ENCODE peak calls at places on chromosomes 7 and 10, in nine cellular contexts. I is NCI-H345, E is NCI-H2081, X is T1000, H is C1 segment of cervical spinal cord, W is skeletal muscle cell, O is foreskin keratinocyte, Q is body of pancreas, B is smooth muscle cell of the brain vasculature. L is an unnamed sample.

GRCh38 chr10:74177140-74177677 is 26.2 kb downstream of the ADK start:
- DNase-seq in I (no peak), E (no peak), X (no peak), H (peak), W (no peak), O (peak), Q (peak), B (no peak), L (no peak)

GRCh38 chr10:111840546-111840945 is 343.0 kb downstream of the GPAM start:
- DNase-seq in I (no peak), E (no peak), X (no peak), H (no peak), W (no peak), O (no peak), Q (no peak), B (no peak), L (no peak)

GRCh38 chr7:101630591-101630990 is 1.5 kb upstream of the MYL10 start:
- DNase-seq in I (no peak), E (no peak), X (peak), H (no peak), W (no peak), O (peak), Q (no peak), B (no peak), L (no peak)

GRCh38 chr10:42926831-42927230 is 144.2 kb downstream of the BMS1 start:
- DNase-seq in I (no peak), E (no peak), X (no peak), H (no peak), W (peak), O (no peak), Q (no peak), B (no peak), L (no peak)

GRCh38 chr7:28536259-28536658 is 123.9 kb downstream of the CREB5 start:
- DNase-seq in I (no peak), E (no peak), X (no peak), H (no peak), W (peak), O (peak), Q (no peak), B (no peak), L (no peak)

GRCh38 chr7:96665689-96666088 is 44.0 kb downstream of the SEM1 start:
- DNase-seq in I (no peak), E (no peak), X (no peak), H (no peak), W (no peak), O (peak), Q (no peak), B (no peak), L (no peak)

GRCh38 chr7:106603300-106603699 is 57.7 kb downstream of the CCDC71L start:
- DNase-seq in I (peak), E (no peak), X (no peak), H (no peak), W (no peak), O (no peak), Q (no peak), B (no peak), L (no peak)

GRCh38 chr7:123673752-123674398 is 18.2 kb downstream of the LMOD2 start:
- DNase-seq in I (no peak), E (no peak), X (no peak), H (no peak), W (no peak), O (peak), Q (no peak), B (no peak), L (no peak)

GRCh38 chr10:112775892-112776679 is 174.0 kb upstream of the TCF7L2 start:
- DNase-seq in I (peak), E (no peak), X (no peak), H (no peak), W (no peak), O (no peak), Q (peak), B (no peak), L (no peak)

GRCh38 chr7:122304996-122305421 is 459 bp upstream of the FEZF1 start:
- DNase-seq in I (no peak), E (no peak), X (peak), H (no peak), W (peak), O (no peak), Q (no peak), B (no peak), L (no peak)

GRCh38 chr7:98733036-98733435 is 116.0 kb downstream of the NPTX2 start:
- DNase-seq in I (peak), E (peak), X (no peak), H (no peak), W (no peak), O (peak), Q (no peak), B (no peak), L (no peak)

GRCh38 chr10:118522791-118523498 is 72.5 kb downstream of the PRLHR start:
- DNase-seq in I (no peak), E (no peak), X (no peak), H (no peak), W (no peak), O (peak), Q (no peak), B (no peak), L (no peak)

GRCh38 chr7:101127460-101128039 is 646 bp downstream of the SERPINE1 start:
- DNase-seq in I (no peak), E (no peak), X (no peak), H (no peak), W (no peak), O (no peak), Q (no peak), B (no peak), L (no peak)

GRCh38 chr10:127919418-127920191 is 12.7 kb downstream of the PTPRE start:
- DNase-seq in I (no peak), E (no peak), X (no peak), H (peak), W (no peak), O (no peak), Q (no peak), B (no peak), L (peak)

GRCh38 chr10:33279791-33280190 is 54.7 kb downstream of the NRP1 start:
- DNase-seq in I (no peak), E (no peak), X (no peak), H (no peak), W (no peak), O (no peak), Q (no peak), B (no peak), L (no peak)

GRCh38 chr7:2821161-2821841 is 22.8 kb downstream of the GNA12 start:
- DNase-seq in I (peak), E (peak), X (no peak), H (no peak), W (peak), O (peak), Q (peak), B (no peak), L (no peak)

GRCh38 chr10:117553815-117554172 is 11.2 kb downstream of the EMX2 start:
- DNase-seq in I (no peak), E (no peak), X (no peak), H (no peak), W (no peak), O (peak), Q (no peak), B (no peak), L (no peak)

GRCh38 chr10:8168836-8169235 is 114.3 kb downstream of the GATA3 start:
- DNase-seq in I (no peak), E (no peak), X (no peak), H (no peak), W (no peak), O (no peak), Q (no peak), B (no peak), L (no peak)

GRCh38 chr10:131669838-131670237 is 231.0 kb upstream of the PPP2R2D start:
- DNase-seq in I (no peak), E (no peak), X (no peak), H (no peak), W (no peak), O (no peak), Q (no peak), B (no peak), L (no peak)

GRCh38 chr10:71040326-71040725 is 152.0 kb upstream of the PCBD1 start:
- DNase-seq in I (peak), E (peak), X (no peak), H (no peak), W (no peak), O (no peak), Q (no peak), B (no peak), L (no peak)

GRCh38 chr10:17216217-17216900 is 11.7 kb upstream of the VIM start:
- DNase-seq in I (no peak), E (no peak), X (no peak), H (no peak), W (peak), O (peak), Q (no peak), B (no peak), L (no peak)

GRCh38 chr10:89438525-89438924 is 24.2 kb downstream of the IFIT5 start:
- DNase-seq in I (no peak), E (no peak), X (no peak), H (no peak), W (no peak), O (no peak), Q (no peak), B (no peak), L (no peak)

GRCh38 chr7:48188776-48189520 is 17.7 kb downstream of the ABCA13 start:
- DNase-seq in I (no peak), E (no peak), X (no peak), H (no peak), W (no peak), O (no peak), Q (no peak), B (no peak), L (no peak)

GRCh38 chr7:373818-374705 is 84.1 kb downstream of the FOXL3 start:
- DNase-seq in I (no peak), E (no peak), X (no peak), H (no peak), W (no peak), O (no peak), Q (peak), B (no peak), L (no peak)

GRCh38 chr10:21493841-21494220 is 31.7 kb downstream of the SKIDA1 start:
- DNase-seq in I (no peak), E (no peak), X (no peak), H (no peak), W (no peak), O (no peak), Q (no peak), B (no peak), L (no peak)

GRCh38 chr7:137606061-137606674 is 240.6 kb downstream of the DGKI start:
- DNase-seq in I (peak), E (peak), X (no peak), H (no peak), W (no peak), O (peak), Q (no peak), B (no peak), L (peak)

GRCh38 chr10:82396886-82397285 is 521.9 kb downstream of the NRG3 start:
- DNase-seq in I (no peak), E (no peak), X (no peak), H (no peak), W (no peak), O (no peak), Q (no peak), B (no peak), L (no peak)

GRCh38 chr7:123580406-123581161 is 21.0 kb upstream of the ASB15 start:
- DNase-seq in I (peak), E (peak), X (no peak), H (no peak), W (no peak), O (peak), Q (no peak), B (no peak), L (no peak)

GRCh38 chr10:14772399-14772798 is 2.3 kb downstream of the FAM107B start:
- DNase-seq in I (no peak), E (no peak), X (no peak), H (no peak), W (no peak), O (no peak), Q (no peak), B (no peak), L (no peak)

GRCh38 chr7:148095066-148095465 is 495.5 kb upstream of the C7orf33 start:
- DNase-seq in I (peak), E (no peak), X (no peak), H (no peak), W (no peak), O (no peak), Q (no peak), B (no peak), L (peak)

GRCh38 chr7:123140561-123140960 is 59.2 kb downstream of the SLC13A1 start:
- DNase-seq in I (no peak), E (no peak), X (no peak), H (no peak), W (no peak), O (no peak), Q (no peak), B (no peak), L (no peak)

GRCh38 chr7:28104811-28105210 is 75.8 kb downstream of the JAZF1 start:
- DNase-seq in I (no peak), E (no peak), X (no peak), H (no peak), W (no peak), O (no peak), Q (no peak), B (no peak), L (no peak)

GRCh38 chr7:94562525-94562924 is 52.9 kb downstream of the CASD1 start:
- DNase-seq in I (no peak), E (no peak), X (no peak), H (no peak), W (no peak), O (no peak), Q (no peak), B (no peak), L (no peak)

GRCh38 chr7:151465169-151465568 is 25.2 kb upstream of the CRYGN start:
- DNase-seq in I (no peak), E (no peak), X (no peak), H (no peak), W (no peak), O (no peak), Q (no peak), B (no peak), L (no peak)

GRCh38 chr7:117114272-117114671 is 161.0 kb downstream of the ST7 start:
- DNase-seq in I (no peak), E (no peak), X (no peak), H (no peak), W (no peak), O (no peak), Q (no peak), B (no peak), L (no peak)

GRCh38 chr7:106813705-106814305 is 51.3 kb upstream of the PIK3CG start:
- DNase-seq in I (no peak), E (no peak), X (no peak), H (no peak), W (no peak), O (no peak), Q (no peak), B (no peak), L (no peak)

GRCh38 chr10:5628798-5629788 is 37.3 kb downstream of the ASB13 start:
- DNase-seq in I (no peak), E (no peak), X (no peak), H (no peak), W (no peak), O (no peak), Q (no peak), B (no peak), L (no peak)

GRCh38 chr7:27677912-27678612 is 15.4 kb upstream of the HIBADH start:
- DNase-seq in I (no peak), E (no peak), X (peak), H (no peak), W (peak), O (peak), Q (peak), B (no peak), L (no peak)